ENCODE peak calls at places on chromosomes 6 and 20, in six cellular contexts. One of them, this sample, is unnamed.

GRCh38 chr6:30740993-30741784 is 1.3 kb downstream of the FLOT1 start:
- DNase-seq in substantia nigra: no peak
- DNase-seq in HTR-8/SVneo: no peak
- DNase-seq in neural progenitor cell: no peak
- DNase-seq in GM12891: no peak
- DNase-seq in NCI-H446: no peak
- DNase-seq in this sample: no peak

GRCh38 chr20:6034134-6034969 is 19.5 kb downstream of the LRRN4 start:
- DNase-seq in NCI-H446: no peak
- DNase-seq in HTR-8/SVneo: no peak
- DNase-seq in GM12891: no peak
- DNase-seq in neural progenitor cell: no peak
- DNase-seq in substantia nigra: no peak
- DNase-seq in this sample: no peak

GRCh38 chr6:79396625-79397024 is 140.6 kb downstream of the LCA5 start:
- DNase-seq in GM12891: no peak
- DNase-seq in substantia nigra: no peak
- DNase-seq in neural progenitor cell: no peak
- DNase-seq in HTR-8/SVneo: no peak
- DNase-seq in NCI-H446: no peak
- DNase-seq in this sample: no peak

GRCh38 chr6:127090051-127090450 is 28.4 kb upstream of the RSPO3 start:
- DNase-seq in neural progenitor cell: peak; percentile 16
- DNase-seq in HTR-8/SVneo: no peak
- DNase-seq in NCI-H446: no peak
- DNase-seq in GM12891: no peak
- DNase-seq in substantia nigra: no peak
- DNase-seq in this sample: no peak

GRCh38 chr20:63692436-63693078 is 3.9 kb upstream of the TNFRSF6B start:
- DNase-seq in NCI-H446: no peak
- DNase-seq in neural progenitor cell: no peak
- DNase-seq in GM12891: no peak
- DNase-seq in substantia nigra: no peak
- DNase-seq in HTR-8/SVneo: no peak
- DNase-seq in this sample: peak; percentile 41

GRCh38 chr6:53335224-53335994 is 13.3 kb downstream of the ELOVL5 start:
- DNase-seq in HTR-8/SVneo: no peak
- DNase-seq in neural progenitor cell: no peak
- DNase-seq in NCI-H446: no peak
- DNase-seq in GM12891: no peak
- DNase-seq in substantia nigra: peak; percentile 12
- DNase-seq in this sample: peak; percentile 42

GRCh38 chr6:167000759-167001158 is 1.6 kb downstream of the CEP43 start:
- DNase-seq in GM12891: no peak
- DNase-seq in neural progenitor cell: no peak
- DNase-seq in NCI-H446: no peak
- DNase-seq in substantia nigra: no peak
- DNase-seq in HTR-8/SVneo: no peak
- DNase-seq in this sample: no peak

GRCh38 chr6:57423468-57423867 is 106.0 kb downstream of the PRIM2 start:
- DNase-seq in GM12891: no peak
- DNase-seq in substantia nigra: no peak
- DNase-seq in neural progenitor cell: peak; percentile 74
- DNase-seq in NCI-H446: no peak
- DNase-seq in HTR-8/SVneo: no peak
- DNase-seq in this sample: no peak

GRCh38 chr6:111894272-111894671 is 21.0 kb upstream of the FYN start:
- DNase-seq in substantia nigra: no peak
- DNase-seq in HTR-8/SVneo: peak; percentile 17
- DNase-seq in neural progenitor cell: no peak
- DNase-seq in GM12891: no peak
- DNase-seq in NCI-H446: no peak
- DNase-seq in this sample: no peak

This sample was measured in lower lobe of right lung.